ENCODE peak calls at places on chromosomes 16 and 17, in six cellular contexts. A is cardiac fibroblast, D is GM06990, O is fibroblast of the aortic adventitia, J is AG09309, P is heart right ventricle. G is an unnamed sample.
A peak's percentile ranks its signal among the peaks of the same experiment; 100 is the strongest.

GRCh38 chr16:81610144-81610842 is 165.7 kb downstream of the CMIP start:
- DNase-seq in A (peak; percentile 78), D (no peak), O (peak; percentile 86), J (no peak), P (peak; percentile 84), G (no peak)

GRCh38 chr16:47965439-47965838 is 190.4 kb downstream of the ABCC12 start:
- DNase-seq in A (peak; percentile 5), D (no peak), O (peak; percentile 11), J (no peak), P (no peak), G (no peak)

GRCh38 chr16:85514601-85515318 is 98.4 kb upstream of the GSE1 start:
- DNase-seq in A (peak; percentile 91), D (no peak), O (peak; percentile 95), J (peak; percentile 81), P (peak; percentile 60), G (no peak)

GRCh38 chr16:15777533-15778203 is 79.2 kb downstream of the MYH11 start:
- DNase-seq in A (peak; percentile 52), D (no peak), O (peak; percentile 62), J (no peak), P (no peak), G (no peak)

GRCh38 chr17:4518901-4519300 is 20.2 kb downstream of the SPNS2 start:
- DNase-seq in A (no peak), D (no peak), O (no peak), J (no peak), P (no peak), G (no peak)

GRCh38 chr17:48048321-48049140 is at the start of gene NFE2L1:
- DNase-seq in A (peak; percentile 94), D (no peak), O (peak; percentile 94), J (peak; percentile 75), P (peak; percentile 93), G (peak; percentile 62)

GRCh38 chr17:4944554-4945175 is 3.7 kb downstream of the PFN1 start:
- DNase-seq in A (no peak), D (peak; percentile 57), O (no peak), J (no peak), P (no peak), G (no peak)

GRCh38 chr17:51901242-51901641 is 257.3 kb downstream of the CA10 start:
- DNase-seq in A (no peak), D (no peak), O (no peak), J (no peak), P (no peak), G (no peak)

GRCh38 chr16:31487720-31488629 is 5.1 kb downstream of the SLC5A2 start:
- DNase-seq in A (no peak), D (peak; percentile 68), O (peak; percentile 10), J (no peak), P (peak; percentile 47), G (no peak)

GRCh38 chr16:46728804-46729203 is 19.3 kb downstream of the MYLK3 start:
- DNase-seq in A (no peak), D (no peak), O (no peak), J (no peak), P (no peak), G (no peak)

GRCh38 chr16:57533366-57533617 is 3.1 kb downstream of the CCDC102A start:
- DNase-seq in A (no peak), D (no peak), O (no peak), J (no peak), P (no peak), G (no peak)

GRCh38 chr17:56616239-56616638 is 22.7 kb downstream of the NOG start:
- DNase-seq in A (no peak), D (no peak), O (no peak), J (no peak), P (no peak), G (no peak)

GRCh38 chr16:3578121-3578520 is 918 bp upstream of the NLRC3 start:
- DNase-seq in A (no peak), D (no peak), O (no peak), J (no peak), P (no peak), G (no peak)

GRCh38 chr17:19461139-19461538 is 50.1 kb downstream of the RNF112 start:
- DNase-seq in A (no peak), D (peak; percentile 22), O (no peak), J (no peak), P (no peak), G (no peak)

GRCh38 chr16:13307255-13307654 is 405.9 kb downstream of the SHISA9 start:
- DNase-seq in A (peak; percentile 8), D (no peak), O (no peak), J (no peak), P (no peak), G (no peak)

GRCh38 chr17:43591750-43592562 is 45.8 kb upstream of the ETV4 start:
- DNase-seq in A (peak; percentile 93), D (no peak), O (peak; percentile 97), J (no peak), P (peak; percentile 79), G (no peak)

GRCh38 chr17:67686246-67686645 is 31.5 kb upstream of the NOL11 start:
- DNase-seq in A (no peak), D (no peak), O (no peak), J (no peak), P (no peak), G (no peak)

GRCh38 chr16:56652600-56652999 is 914 bp downstream of the MT1B start:
- DNase-seq in A (no peak), D (no peak), O (no peak), J (no peak), P (no peak), G (no peak)

GRCh38 chr16:89103781-89104180 is 10.1 kb downstream of the ACSF3 start:
- DNase-seq in A (no peak), D (peak; percentile 4), O (no peak), J (no peak), P (no peak), G (no peak)

GRCh38 chr17:2375406-2375805 is 25.5 kb downstream of the MNT start:
- DNase-seq in A (no peak), D (no peak), O (no peak), J (no peak), P (no peak), G (no peak)

GRCh38 chr16:68658258-68658973 is 13.3 kb downstream of the CDH3 start:
- DNase-seq in A (peak; percentile 64), D (no peak), O (peak; percentile 37), J (peak; percentile 61), P (no peak), G (no peak)

GRCh38 chr17:27490391-27490790 is 34.1 kb downstream of the KSR1 start:
- DNase-seq in A (no peak), D (no peak), O (no peak), J (no peak), P (no peak), G (no peak)

GRCh38 chr16:86986809-86987487 is 330.2 kb downstream of the C16orf95 start:
- DNase-seq in A (no peak), D (no peak), O (no peak), J (no peak), P (no peak), G (no peak)

GRCh38 chr16:74565378-74565777 is 41.5 kb downstream of the GLG1 start:
- DNase-seq in A (no peak), D (no peak), O (no peak), J (no peak), P (no peak), G (no peak)

GRCh38 chr17:27376637-27377547 is 79.4 kb upstream of the KSR1 start:
- DNase-seq in A (peak; percentile 82), D (no peak), O (peak; percentile 66), J (peak; percentile 23), P (no peak), G (no peak)

GRCh38 chr17:31559647-31560501 is 168.4 kb downstream of the RAB11FIP4 start:
- DNase-seq in A (peak; percentile 50), D (no peak), O (no peak), J (no peak), P (peak; percentile 50), G (no peak)
- TF ChIP-seq CTCF in A (no peak), D (no peak), O (no peak), J (no peak), P (no peak), G (no peak)

GRCh38 chr17:50272711-50273653 is 1.3 kb upstream of the TMEM92 start:
- DNase-seq in A (peak; percentile 60), D (peak; percentile 28), O (peak; percentile 71), J (no peak), P (peak; percentile 66), G (no peak)

GRCh38 chr17:50270430-50271172 is 3.7 kb upstream of the TMEM92 start:
- DNase-seq in A (peak; percentile 78), D (no peak), O (peak; percentile 73), J (no peak), P (peak; percentile 37), G (no peak)

GRCh38 chr17:50271173-50271750 is 3.0 kb upstream of the TMEM92 start:
- DNase-seq in A (peak; percentile 53), D (no peak), O (no peak), J (no peak), P (no peak), G (no peak)

GRCh38 chr17:50273654-50274040 is 619 bp upstream of the TMEM92 start:
- DNase-seq in A (no peak), D (no peak), O (no peak), J (no peak), P (no peak), G (no peak)

DNA sequence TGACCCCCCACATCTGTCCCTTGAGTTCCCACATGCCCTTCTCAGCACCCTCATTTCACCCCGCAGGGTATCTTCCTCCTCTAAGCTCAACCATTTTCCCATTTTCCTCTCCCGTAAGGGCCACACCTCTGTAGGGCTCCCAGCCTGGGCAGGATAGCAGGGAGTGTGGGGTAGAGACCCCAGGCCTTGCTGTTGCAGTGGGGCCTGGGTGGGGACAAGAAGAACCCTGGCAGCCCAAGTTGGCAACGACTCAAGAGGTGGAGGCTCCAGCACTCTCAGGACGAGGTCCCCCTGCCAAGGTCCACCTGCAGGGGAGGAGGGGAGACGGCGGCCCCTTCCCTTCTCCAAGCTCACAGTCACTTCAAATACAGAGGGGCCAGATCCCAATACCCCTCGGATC is 2.0 kb upstream of the TMEM92 start:
- DNase-seq in A (no peak), D (no peak), O (no peak), J (no peak), P (no peak), G (no peak)
- H3K4me3 ChIP-seq in A (peak overlapping the region; percentile 61), D (no peak overlapping the region), O (peak overlapping the region; percentile 69), J (peak overlapping the region; percentile 64), P (peak overlapping the region; percentile 48), G (no peak overlapping the region)

GRCh38 chr17:15268003-15268402 is 2.9 kb upstream of the PMP22 start:
- DNase-seq in A (no peak), D (no peak), O (no peak), J (no peak), P (no peak), G (no peak)
- TF ChIP-seq CTCF in A (no peak), D (no peak), O (no peak), J (no peak), P (no peak), G (no peak)

DNA sequence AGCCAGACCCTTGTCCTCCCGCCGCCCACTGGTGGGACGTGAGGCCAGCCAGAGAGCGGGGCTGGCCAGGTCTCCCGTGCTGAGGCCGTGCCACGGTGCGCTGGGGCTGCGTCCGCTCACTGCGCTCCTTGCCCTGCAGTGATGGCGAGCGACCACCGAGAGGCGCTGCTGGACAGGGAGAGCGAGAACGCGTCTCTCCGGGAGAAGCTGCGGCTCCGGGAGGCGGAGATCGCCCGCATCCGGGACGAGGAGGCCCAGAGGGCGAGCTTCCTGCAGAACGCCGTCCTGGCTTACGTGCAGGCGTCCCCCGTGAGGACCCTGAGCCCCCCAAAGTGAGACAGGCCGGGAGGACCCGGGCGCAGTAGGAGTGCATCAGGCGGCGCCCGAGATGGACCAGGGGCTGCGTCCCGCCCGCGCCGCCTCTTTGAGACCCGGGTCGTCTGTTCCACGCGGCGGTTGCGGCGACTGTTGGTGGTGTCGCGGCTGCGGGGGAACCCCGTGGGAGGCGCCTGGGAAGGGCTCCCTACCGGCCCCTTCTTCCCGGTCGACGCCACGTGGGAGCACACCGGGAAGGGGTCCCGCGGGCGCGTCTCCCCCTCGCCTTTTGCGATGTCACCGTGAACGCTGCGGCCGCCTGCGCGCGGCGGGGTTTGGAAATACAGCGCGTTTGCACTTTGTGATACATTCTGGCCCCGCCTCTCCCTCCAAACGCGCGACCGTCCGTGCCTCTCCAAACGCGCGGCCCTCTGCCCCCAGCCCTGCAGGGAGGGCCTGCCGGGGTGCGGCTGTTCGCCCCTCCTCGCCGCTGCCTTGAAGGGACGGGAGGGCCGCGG is 792 bp upstream of the RAC3 start:
- DNase-seq in A (peak; percentile 86), D (peak; percentile 80), O (peak; percentile 79), J (peak; percentile 38), P (peak; percentile 87), G (no peak)
- H3K4me3 ChIP-seq in A (peak overlapping the region; percentile 49), D (peak overlapping the region; percentile 54), O (peak overlapping the region; percentile 53), J (peak overlapping the region; percentile 50), P (peak overlapping the region; percentile 57), G (peak overlapping the region; percentile 33)